ENCODE peak calls at places on chromosomes 1 and 21, in nine cellular contexts. K is activated CD4-positive, alpha-beta memory T cell treated with anti-CD3 and anti-CD28 coated beads, Interleukin-2, amount 10 ng/mL, durations not matched to agents 7 days and 5 days; U is stimulated activated CD8-positive, alpha-beta memory T cell treated with anti-CD3 and anti-CD28 coated beads, Interleukin-4, amount 100 ng/mL, for 1 hour; Z is stimulated activated CD4-positive, alpha-beta T cell treated with anti-CD3 and anti-CD28 coated beads, Interleukin-15, amount 100 ng/mL, for 48 hours; J is neural crest cell; G is RCC 7860; A is kidney glomerular epithelial cell; F is Caco-2; N is IMR-90. P is an unnamed sample.

GRCh38 chr1:10867138-10867721 is 70.8 kb upstream of the CASZ1 start:
- DNase-seq in K (peak; percentile 62), U (peak; percentile 26), Z (peak; percentile 29), J (peak; percentile 72), G (no peak), A (no peak), F (peak; percentile 80), N (peak; percentile 18), P (peak; percentile 63)

GRCh38 chr1:198088360-198089071 is 68.3 kb upstream of the NEK7 start:
- DNase-seq in K (no peak), U (no peak), Z (no peak), J (no peak), G (peak; percentile 16), A (peak; percentile 32), F (peak; percentile 50), N (peak; percentile 75), P (peak; percentile 30)

GRCh38 chr1:198168180-198168579 is 11.4 kb downstream of the NEK7 start:
- DNase-seq in K (no peak), U (no peak), Z (no peak), J (no peak), G (peak; percentile 57), A (no peak), F (no peak), N (peak; percentile 75), P (no peak)

GRCh38 chr1:183776731-183777130 is 28.2 kb upstream of the RGL1 start:
- DNase-seq in K (no peak), U (no peak), Z (no peak), J (no peak), G (no peak), A (no peak), F (no peak), N (peak; percentile 53), P (no peak)

GRCh38 chr1:229624906-229625871 is 733 bp downstream of the TAF5L start:
- DNase-seq in K (peak; percentile 47), U (no peak), Z (peak; percentile 41), J (peak; percentile 29), G (peak; percentile 25), A (peak; percentile 38), F (peak; percentile 82), N (peak; percentile 58), P (peak; percentile 54)

GRCh38 chr1:7407980-7408770 is 362.9 kb upstream of the VAMP3 start:
- DNase-seq in K (peak; percentile 14), U (no peak), Z (no peak), J (peak; percentile 0), G (no peak), A (no peak), F (no peak), N (no peak), P (peak; percentile 7)

GRCh38 chr1:25952851-25953401 is 44.9 kb downstream of the PAFAH2 start:
- DNase-seq in K (no peak), U (no peak), Z (no peak), J (no peak), G (no peak), A (no peak), F (no peak), N (peak; percentile 58), P (no peak)

GRCh38 chr1:70436617-70437236 is 25.7 kb downstream of the CTH start:
- DNase-seq in K (no peak), U (no peak), Z (no peak), J (no peak), G (no peak), A (no peak), F (no peak), N (peak; percentile 43), P (no peak)

GRCh38 chr1:93980881-93981280 is 71.7 kb upstream of the GCLM start:
- DNase-seq in K (no peak), U (no peak), Z (no peak), J (no peak), G (no peak), A (no peak), F (no peak), N (no peak), P (no peak)

GRCh38 chr1:201468844-201469644 is at the start of gene PHLDA3:
- DNase-seq in K (peak; percentile 69), U (no peak), Z (peak; percentile 30), J (peak; percentile 66), G (peak; percentile 68), A (peak; percentile 82), F (peak; percentile 87), N (peak; percentile 93), P (peak; percentile 72)

GRCh38 chr1:44294588-44295007 is 60.5 kb downstream of the ERI3 start:
- DNase-seq in K (no peak), U (no peak), Z (no peak), J (no peak), G (peak; percentile 11), A (no peak), F (peak; percentile 50), N (peak; percentile 79), P (no peak)

GRCh38 chr21:22174746-22175145 is 1176.5 kb downstream of the NCAM2 start:
- DNase-seq in K (no peak), U (no peak), Z (no peak), J (no peak), G (no peak), A (no peak), F (no peak), N (no peak), P (no peak)

GRCh38 chr1:154329152-154329521 is 3.8 kb downstream of the ATP8B2 start:
- DNase-seq in K (no peak), U (no peak), Z (no peak), J (no peak), G (no peak), A (no peak), F (no peak), N (no peak), P (no peak)

GRCh38 chr1:242017580-242018233 is 18.8 kb upstream of the MAP1LC3C start:
- DNase-seq in K (peak; percentile 39), U (no peak), Z (peak; percentile 17), J (peak; percentile 50), G (peak; percentile 52), A (peak; percentile 7), F (peak; percentile 65), N (peak; percentile 21), P (peak; percentile 52)

GRCh38 chr1:41221995-41222991 is 19.8 kb downstream of the SCMH1 start:
- DNase-seq in K (no peak), U (no peak), Z (no peak), J (no peak), G (peak; percentile 2), A (no peak), F (no peak), N (no peak), P (no peak)

P was measured in activated CD8-positive, alpha-beta T cell treated with anti-CD3 and anti-CD28 coated beads, Interleukin-2, amount 10 ng/mL, durations not matched to agents 7 days and 5 days.